ENCODE peak calls at places on chromosomes 5 and 9, in eight cellular contexts. One of them, this sample, is unnamed.

GRCh38 chr5:168155585-168155984 is 135.9 kb upstream of the WWC1 start:
- DNase-seq in IMR-90: no peak
- DNase-seq in Peyer's patch: no peak
- DNase-seq in ovary: no peak
- DNase-seq in pancreas: no peak
- DNase-seq in cardiac fibroblast: no peak
- DNase-seq in fibroblast of mammary gland: no peak
- DNase-seq in fibroblast of pulmonary artery: no peak
- DNase-seq in this sample: no peak

GRCh38 chr5:74408150-74409043 is 232.1 kb downstream of the ENC1 start:
- DNase-seq in fibroblast of mammary gland: no peak
- DNase-seq in Peyer's patch: no peak
- DNase-seq in cardiac fibroblast: no peak
- DNase-seq in ovary: no peak
- DNase-seq in IMR-90: no peak
- DNase-seq in fibroblast of pulmonary artery: peak
- DNase-seq in pancreas: no peak
- DNase-seq in this sample: peak

GRCh38 chr5:141598389-141599360 is 20.1 kb downstream of the DIAPH1 start:
- DNase-seq in IMR-90: peak
- DNase-seq in fibroblast of mammary gland: peak
- DNase-seq in pancreas: no peak
- DNase-seq in Peyer's patch: no peak
- DNase-seq in ovary: no peak
- DNase-seq in fibroblast of pulmonary artery: no peak
- DNase-seq in cardiac fibroblast: peak
- DNase-seq in this sample: no peak

GRCh38 chr5:158700231-158700996 is 399.3 kb downstream of the EBF1 start:
- DNase-seq in fibroblast of pulmonary artery: no peak
- DNase-seq in pancreas: no peak
- DNase-seq in cardiac fibroblast: peak
- DNase-seq in Peyer's patch: no peak
- DNase-seq in fibroblast of mammary gland: peak
- DNase-seq in ovary: no peak
- DNase-seq in IMR-90: no peak
- DNase-seq in this sample: no peak

GRCh38 chr5:17235736-17236330 is 18.4 kb downstream of the BASP1 start:
- DNase-seq in pancreas: no peak
- DNase-seq in fibroblast of mammary gland: peak
- DNase-seq in IMR-90: peak
- DNase-seq in cardiac fibroblast: peak
- DNase-seq in Peyer's patch: no peak
- DNase-seq in fibroblast of pulmonary artery: no peak
- DNase-seq in ovary: no peak
- DNase-seq in this sample: no peak

GRCh38 chr5:74281191-74281590 is 359.3 kb downstream of the ENC1 start:
- DNase-seq in pancreas: no peak
- DNase-seq in IMR-90: no peak
- DNase-seq in fibroblast of pulmonary artery: no peak
- DNase-seq in Peyer's patch: no peak
- DNase-seq in cardiac fibroblast: no peak
- DNase-seq in ovary: no peak
- DNase-seq in fibroblast of mammary gland: no peak
- DNase-seq in this sample: peak

GRCh38 chr5:180818275-180818674 is 15.7 kb upstream of the MGAT1 start:
- DNase-seq in ovary: no peak
- DNase-seq in IMR-90: no peak
- DNase-seq in pancreas: no peak
- DNase-seq in fibroblast of pulmonary artery: no peak
- DNase-seq in cardiac fibroblast: no peak
- DNase-seq in fibroblast of mammary gland: no peak
- DNase-seq in Peyer's patch: no peak
- DNase-seq in this sample: no peak

GRCh38 chr9:127651697-127652610 is 39.9 kb downstream of the STXBP1 start:
- DNase-seq in IMR-90: no peak
- DNase-seq in ovary: no peak
- DNase-seq in cardiac fibroblast: no peak
- DNase-seq in pancreas: no peak
- DNase-seq in fibroblast of pulmonary artery: no peak
- DNase-seq in fibroblast of mammary gland: no peak
- DNase-seq in Peyer's patch: peak
- DNase-seq in this sample: no peak

GRCh38 chr9:127634698-127635097 is 22.6 kb downstream of the STXBP1 start:
- DNase-seq in fibroblast of pulmonary artery: no peak
- DNase-seq in pancreas: no peak
- DNase-seq in ovary: no peak
- DNase-seq in IMR-90: no peak
- DNase-seq in Peyer's patch: peak
- DNase-seq in cardiac fibroblast: no peak
- DNase-seq in fibroblast of mammary gland: peak
- DNase-seq in this sample: no peak

GRCh38 chr5:142235050-142235797 is 89.6 kb downstream of the SPRY4 start:
- DNase-seq in fibroblast of pulmonary artery: peak
- DNase-seq in cardiac fibroblast: peak
- DNase-seq in IMR-90: no peak
- DNase-seq in ovary: no peak
- DNase-seq in Peyer's patch: no peak
- DNase-seq in pancreas: no peak
- DNase-seq in fibroblast of mammary gland: peak
- DNase-seq in this sample: peak

GRCh38 chr5:122999947-123000563 is 36.5 kb downstream of the PPIC start:
- DNase-seq in cardiac fibroblast: peak
- DNase-seq in fibroblast of mammary gland: peak
- DNase-seq in IMR-90: no peak
- DNase-seq in Peyer's patch: peak
- DNase-seq in ovary: no peak
- DNase-seq in pancreas: peak
- DNase-seq in fibroblast of pulmonary artery: peak
- DNase-seq in this sample: peak

GRCh38 chr9:76374702-76375543 is 19.3 kb downstream of the RFK start:
- DNase-seq in pancreas: peak
- DNase-seq in fibroblast of pulmonary artery: peak
- DNase-seq in fibroblast of mammary gland: peak
- DNase-seq in cardiac fibroblast: peak
- DNase-seq in IMR-90: peak
- DNase-seq in Peyer's patch: peak
- DNase-seq in ovary: peak
- DNase-seq in this sample: peak

GRCh38 chr5:135484563-135485157 is 32.5 kb upstream of the TIFAB start:
- DNase-seq in IMR-90: no peak
- DNase-seq in fibroblast of pulmonary artery: no peak
- DNase-seq in pancreas: no peak
- DNase-seq in ovary: no peak
- DNase-seq in fibroblast of mammary gland: no peak
- DNase-seq in cardiac fibroblast: no peak
- DNase-seq in Peyer's patch: no peak
- DNase-seq in this sample: no peak

GRCh38 chr5:35365756-35366155 is 135.5 kb upstream of the PRLR start:
- DNase-seq in cardiac fibroblast: no peak
- DNase-seq in fibroblast of pulmonary artery: no peak
- DNase-seq in pancreas: no peak
- DNase-seq in ovary: no peak
- DNase-seq in fibroblast of mammary gland: peak
- DNase-seq in IMR-90: no peak
- DNase-seq in Peyer's patch: no peak
- DNase-seq in this sample: no peak

GRCh38 chr5:138241688-138242547 is 28.8 kb upstream of the CDC23 start:
- DNase-seq in Peyer's patch: no peak
- DNase-seq in cardiac fibroblast: peak
- DNase-seq in ovary: peak
- DNase-seq in fibroblast of pulmonary artery: peak
- DNase-seq in pancreas: peak
- DNase-seq in IMR-90: no peak
- DNase-seq in fibroblast of mammary gland: no peak
- DNase-seq in this sample: no peak

DNA sequence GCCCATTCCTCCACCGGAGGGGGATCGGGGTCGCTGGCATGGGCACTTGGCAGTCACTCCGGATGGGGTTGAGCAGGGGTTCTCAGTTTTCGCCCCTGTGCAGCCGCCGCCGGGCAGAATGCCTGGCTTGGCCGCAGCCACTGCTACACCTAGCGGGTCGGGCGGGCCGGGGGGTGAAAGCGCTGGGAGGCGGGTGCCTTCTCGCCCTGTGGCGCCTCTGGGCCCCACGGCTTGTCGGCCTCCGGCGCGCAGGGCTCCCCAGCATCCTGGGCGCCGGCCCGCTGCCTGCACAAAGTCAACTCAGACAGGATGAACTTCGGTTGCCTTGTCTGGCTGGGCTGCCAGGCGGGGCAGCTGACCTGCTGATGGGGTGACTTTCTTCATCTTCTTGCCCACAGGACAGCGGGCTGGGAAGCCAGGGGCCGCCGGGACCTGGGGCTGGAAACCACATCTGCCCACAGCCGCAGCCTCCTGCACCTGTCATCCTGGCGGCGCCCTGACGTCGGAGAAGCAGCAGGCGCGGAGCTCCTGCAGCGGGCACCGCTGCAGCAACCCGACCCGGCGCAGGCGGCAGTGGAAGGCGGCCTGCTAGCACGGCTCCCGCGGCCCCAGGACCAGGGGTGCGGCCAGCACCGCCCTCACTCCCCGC is 1.2 kb upstream of the ANKRD18A start:
- DNase-seq in pancreas: peak
- DNase-seq in IMR-90: no peak
- DNase-seq in fibroblast of pulmonary artery: no peak
- DNase-seq in cardiac fibroblast: no peak
- DNase-seq in ovary: no peak
- DNase-seq in fibroblast of mammary gland: no peak
- DNase-seq in Peyer's patch: peak
- DNase-seq in this sample: peak
- TF ChIP-seq CTCF in pancreas: no peak
- TF ChIP-seq CTCF in IMR-90: no peak
- TF ChIP-seq CTCF in fibroblast of pulmonary artery: no peak
- TF ChIP-seq CTCF in cardiac fibroblast: no peak
- TF ChIP-seq CTCF in ovary: no peak
- TF ChIP-seq CTCF in fibroblast of mammary gland: no peak
- TF ChIP-seq CTCF in Peyer's patch: no peak
- TF ChIP-seq CTCF in this sample: no peak

GRCh38 chr5:172667786-172668735 is 27.0 kb downstream of the NEURL1B start:
- DNase-seq in pancreas: no peak
- DNase-seq in cardiac fibroblast: no peak
- DNase-seq in Peyer's patch: no peak
- DNase-seq in fibroblast of pulmonary artery: no peak
- DNase-seq in fibroblast of mammary gland: peak
- DNase-seq in IMR-90: no peak
- DNase-seq in ovary: no peak
- DNase-seq in this sample: peak
- H3K4me3 ChIP-seq in pancreas: no peak
- H3K4me3 ChIP-seq in cardiac fibroblast: no peak
- H3K4me3 ChIP-seq in Peyer's patch: no peak
- H3K4me3 ChIP-seq in fibroblast of pulmonary artery: no peak
- H3K4me3 ChIP-seq in fibroblast of mammary gland: no peak
- H3K4me3 ChIP-seq in IMR-90: no peak
- H3K4me3 ChIP-seq in ovary: no peak
- H3K4me3 ChIP-seq in this sample: no peak

DNA sequence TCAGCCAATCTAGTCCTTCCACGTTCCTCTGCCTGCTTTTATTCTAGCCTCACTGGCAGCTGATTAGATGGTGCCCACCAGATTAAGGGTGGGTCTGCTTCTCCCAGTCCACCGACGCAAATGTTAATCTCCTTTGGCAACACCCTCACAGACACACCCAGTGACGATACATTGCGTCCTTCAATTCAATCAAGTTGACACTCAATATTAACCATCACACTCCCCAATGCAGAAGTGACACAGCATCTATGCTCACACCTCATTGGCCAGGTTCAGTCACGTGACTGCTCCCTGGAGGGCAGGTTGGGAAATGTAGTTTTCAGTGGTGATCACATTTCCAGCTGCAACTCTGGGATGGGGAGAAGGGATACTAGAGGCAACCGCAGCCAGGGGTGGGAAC is 13.0 kb downstream of the SUSD3 start:
- DNase-seq in fibroblast of pulmonary artery: peak
- DNase-seq in ovary: peak
- DNase-seq in cardiac fibroblast: peak
- DNase-seq in Peyer's patch: no peak
- DNase-seq in pancreas: no peak
- DNase-seq in fibroblast of mammary gland: peak
- DNase-seq in IMR-90: peak
- DNase-seq in this sample: peak
- TF ChIP-seq CTCF in fibroblast of pulmonary artery: no peak
- TF ChIP-seq CTCF in ovary: no peak
- TF ChIP-seq CTCF in cardiac fibroblast: no peak
- TF ChIP-seq CTCF in Peyer's patch: no peak
- TF ChIP-seq CTCF in pancreas: no peak
- TF ChIP-seq CTCF in fibroblast of mammary gland: no peak
- TF ChIP-seq CTCF in IMR-90: no peak
- TF ChIP-seq CTCF in this sample: no peak

GRCh38 chr5:59765446-59765845 is 128.1 kb downstream of the PDE4D start:
- DNase-seq in cardiac fibroblast: no peak
- DNase-seq in IMR-90: no peak
- DNase-seq in ovary: no peak
- DNase-seq in pancreas: no peak
- DNase-seq in fibroblast of mammary gland: no peak
- DNase-seq in fibroblast of pulmonary artery: no peak
- DNase-seq in Peyer's patch: no peak
- DNase-seq in this sample: no peak

GRCh38 chr5:59764361-59764760 is 129.2 kb downstream of the PDE4D start:
- DNase-seq in fibroblast of mammary gland: no peak
- DNase-seq in IMR-90: no peak
- DNase-seq in Peyer's patch: no peak
- DNase-seq in ovary: no peak
- DNase-seq in fibroblast of pulmonary artery: no peak
- DNase-seq in pancreas: no peak
- DNase-seq in cardiac fibroblast: no peak
- DNase-seq in this sample: no peak

GRCh38 chr5:59768204-59769040 is 125.1 kb downstream of the PDE4D start:
- DNase-seq in Peyer's patch: peak
- DNase-seq in pancreas: peak
- DNase-seq in cardiac fibroblast: peak
- DNase-seq in fibroblast of mammary gland: peak
- DNase-seq in ovary: peak
- DNase-seq in IMR-90: peak
- DNase-seq in fibroblast of pulmonary artery: peak
- DNase-seq in this sample: peak

GRCh38 chr5:59767753-59768159 is 125.8 kb downstream of the PDE4D start:
- DNase-seq in cardiac fibroblast: no peak
- DNase-seq in pancreas: no peak
- DNase-seq in Peyer's patch: no peak
- DNase-seq in ovary: no peak
- DNase-seq in IMR-90: no peak
- DNase-seq in fibroblast of mammary gland: no peak
- DNase-seq in fibroblast of pulmonary artery: peak
- DNase-seq in this sample: peak

DNA sequence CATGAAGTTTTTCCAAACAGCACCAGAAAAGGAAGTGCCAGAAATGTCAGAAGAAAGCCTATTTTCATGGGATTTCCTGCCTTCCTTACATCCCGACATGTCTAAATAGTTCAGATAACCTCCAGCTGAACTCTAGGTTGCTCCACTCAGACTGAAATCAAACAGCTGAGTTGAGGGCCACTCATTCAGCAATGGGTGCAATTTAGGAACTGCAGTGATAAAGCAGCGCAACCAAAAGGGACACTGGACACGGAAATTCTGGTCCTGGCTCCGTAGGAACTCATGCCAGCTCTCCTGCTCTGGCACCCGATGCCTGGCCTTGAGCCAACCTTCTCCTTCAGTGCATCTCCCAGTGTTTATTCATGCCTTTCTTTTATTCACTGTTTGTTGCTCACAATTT is 127.1 kb downstream of the PDE4D start:
- DNase-seq in pancreas: peak
- DNase-seq in ovary: no peak
- DNase-seq in fibroblast of mammary gland: no peak
- DNase-seq in IMR-90: no peak
- DNase-seq in fibroblast of pulmonary artery: peak
- DNase-seq in Peyer's patch: peak
- DNase-seq in cardiac fibroblast: no peak
- DNase-seq in this sample: peak
- H3K4me3 ChIP-seq in pancreas: no peak
- H3K4me3 ChIP-seq in ovary: peak
- H3K4me3 ChIP-seq in fibroblast of mammary gland: no peak
- H3K4me3 ChIP-seq in IMR-90: no peak
- H3K4me3 ChIP-seq in fibroblast of pulmonary artery: peak
- H3K4me3 ChIP-seq in Peyer's patch: no peak
- H3K4me3 ChIP-seq in cardiac fibroblast: peak
- H3K4me3 ChIP-seq in this sample: peak